ENCODE peak calls at places on chromosomes 3 and 15, in six cellular contexts. One of them, this sample, is unnamed.

GRCh38 chr3:13718437-13718836 is 161.4 kb downstream of the WNT7A start:
- DNase-seq in amygdala: no peak
- DNase-seq in central memory CD8-positive, alpha-beta T cell: no peak
- DNase-seq in A549: no peak
- DNase-seq in fibroblast of pulmonary artery: no peak
- DNase-seq in AG10803: no peak
- DNase-seq in this sample: no peak

GRCh38 chr15:78804391-78804792 is 6.9 kb downstream of the ADAMTS7 start:
- DNase-seq in amygdala: no peak
- DNase-seq in central memory CD8-positive, alpha-beta T cell: no peak
- DNase-seq in A549: no peak
- DNase-seq in fibroblast of pulmonary artery: no peak
- DNase-seq in AG10803: no peak
- DNase-seq in this sample: peak

GRCh38 chr15:38886315-38887163 is 321.9 kb upstream of the RASGRP1 start:
- DNase-seq in amygdala: no peak
- DNase-seq in central memory CD8-positive, alpha-beta T cell: no peak
- DNase-seq in A549: peak
- DNase-seq in fibroblast of pulmonary artery: peak
- DNase-seq in AG10803: peak
- DNase-seq in this sample: no peak

GRCh38 chr3:150528359-150528797 is 17.9 kb downstream of the SERP1 start:
- DNase-seq in amygdala: no peak
- DNase-seq in central memory CD8-positive, alpha-beta T cell: no peak
- DNase-seq in A549: peak
- DNase-seq in fibroblast of pulmonary artery: peak
- DNase-seq in AG10803: peak
- DNase-seq in this sample: no peak

GRCh38 chr3:148873270-148873927 is 8.3 kb downstream of the CPA3 start:
- DNase-seq in amygdala: no peak
- DNase-seq in central memory CD8-positive, alpha-beta T cell: no peak
- DNase-seq in A549: no peak
- DNase-seq in fibroblast of pulmonary artery: no peak
- DNase-seq in AG10803: no peak
- DNase-seq in this sample: no peak

GRCh38 chr15:76163429-76164020 is 103.7 kb downstream of the TMEM266 start:
- DNase-seq in amygdala: no peak
- DNase-seq in central memory CD8-positive, alpha-beta T cell: no peak
- DNase-seq in A549: peak
- DNase-seq in fibroblast of pulmonary artery: peak
- DNase-seq in AG10803: peak
- DNase-seq in this sample: no peak

GRCh38 chr3:171943262-171944108 is 95.9 kb upstream of the FNDC3B start:
- DNase-seq in amygdala: no peak
- DNase-seq in central memory CD8-positive, alpha-beta T cell: no peak
- DNase-seq in A549: no peak
- DNase-seq in fibroblast of pulmonary artery: no peak
- DNase-seq in AG10803: no peak
- DNase-seq in this sample: no peak

GRCh38 chr15:60916032-60916673 is 312.9 kb downstream of the RORA start:
- DNase-seq in amygdala: no peak
- DNase-seq in central memory CD8-positive, alpha-beta T cell: no peak
- DNase-seq in A549: no peak
- DNase-seq in fibroblast of pulmonary artery: no peak
- DNase-seq in AG10803: no peak
- DNase-seq in this sample: no peak

GRCh38 chr3:32540899-32541298 is 29.8 kb downstream of the DYNC1LI1 start:
- DNase-seq in amygdala: no peak
- DNase-seq in central memory CD8-positive, alpha-beta T cell: no peak
- DNase-seq in A549: peak
- DNase-seq in fibroblast of pulmonary artery: no peak
- DNase-seq in AG10803: no peak
- DNase-seq in this sample: no peak

GRCh38 chr15:48579945-48580671 is 65.4 kb downstream of the FBN1 start:
- DNase-seq in amygdala: no peak
- DNase-seq in central memory CD8-positive, alpha-beta T cell: no peak
- DNase-seq in A549: no peak
- DNase-seq in fibroblast of pulmonary artery: peak
- DNase-seq in AG10803: peak
- DNase-seq in this sample: no peak